ENCODE peak calls at places on chromosome 6, in nine cellular contexts. S is effector memory CD8-positive, alpha-beta T cell; L is sciatic nerve; H is central memory CD8-positive, alpha-beta T cell; X is left cardiac atrium; O is Right ventricle myocardium superior; C is mucosa of descending colon; P is gastrocnemius medialis; W is activated CD8-positive, alpha-beta T cell treated with anti-CD3 and anti-CD28 coated beads for 36 hours. M is an unnamed sample.

GRCh38 chr6:147262943-147263342 is 58.7 kb downstream of the STXBP5 start:
- ATAC-seq in H (no peak), P (no peak), O (no peak), L (no peak), C (peak; percentile 99), S (no peak), W (no peak), X (no peak), M (no peak)

GRCh38 chr6:127146935-127147334 is 28.5 kb downstream of the RSPO3 start:
- ATAC-seq in W (no peak), H (no peak), L (peak; percentile 49), S (no peak), O (no peak), C (no peak), P (no peak), X (peak; percentile 38), M (no peak)

GRCh38 chr6:22917344-22917743 is 348.0 kb downstream of the HDGFL1 start:
- ATAC-seq in P (no peak), X (peak; percentile 53), H (no peak), S (no peak), C (no peak), L (no peak), W (no peak), O (peak; percentile 89), M (no peak)

GRCh38 chr6:16700202-16700997 is 60.9 kb downstream of the ATXN1 start:
- ATAC-seq in W (peak; percentile 17), O (peak; percentile 77), P (no peak), C (peak; percentile 48), S (peak; percentile 49), H (peak; percentile 38), X (peak; percentile 47), L (peak; percentile 67), M (peak; percentile 15)

GRCh38 chr6:112085666-112086065 is 1.6 kb downstream of the TUBE1 start:
- ATAC-seq in L (no peak), W (no peak), O (peak; percentile 62), C (no peak), X (peak; percentile 21), S (no peak), H (no peak), P (no peak), M (no peak)

GRCh38 chr6:64736421-64736950 is 970.5 kb downstream of the EYS start:
- ATAC-seq in H (no peak), L (no peak), P (no peak), C (no peak), W (no peak), O (no peak), S (no peak), X (no peak), M (no peak)

GRCh38 chr6:155185544-155185943 is 78.3 kb upstream of the CLDN20 start:
- ATAC-seq in X (no peak), C (peak; percentile 87), O (no peak), L (no peak), H (no peak), P (no peak), W (no peak), S (no peak), M (no peak)

GRCh38 chr6:126041516-126042447 is 55.4 kb downstream of the TRMT11 start:
- ATAC-seq in W (no peak), X (no peak), L (peak; percentile 55), C (no peak), P (no peak), H (no peak), S (no peak), O (no peak), M (no peak)

GRCh38 chr6:168834188-168834587 is 393.2 kb downstream of the SMOC2 start:
- ATAC-seq in S (no peak), P (no peak), X (no peak), C (no peak), W (no peak), L (no peak), H (no peak), O (no peak), M (no peak)

GRCh38 chr6:1802495-1803395 is 193.0 kb downstream of the FOXC1 start:
- ATAC-seq in L (peak; percentile 58), P (no peak), H (no peak), W (no peak), S (no peak), O (no peak), C (no peak), X (no peak), M (no peak)

GRCh38 chr6:1181939-1182338 is 130.0 kb upstream of the FOXQ1 start:
- ATAC-seq in L (no peak), H (no peak), S (no peak), X (no peak), O (no peak), C (no peak), P (no peak), W (no peak), M (no peak)

GRCh38 chr6:154593122-154593521 is 82.6 kb upstream of the CNKSR3 start:
- ATAC-seq in L (peak; percentile 51), P (no peak), S (no peak), O (peak; percentile 86), H (no peak), W (no peak), X (peak; percentile 85), C (no peak), M (no peak)

GRCh38 chr6:137543114-137543513 is 48.9 kb upstream of the OLIG3 start:
- ATAC-seq in L (no peak), S (no peak), P (no peak), C (no peak), X (no peak), H (no peak), W (no peak), O (no peak), M (no peak)

GRCh38 chr6:129312865-129313264 is 397.1 kb downstream of the ARHGAP18 start:
- ATAC-seq in S (no peak), C (peak; percentile 63), O (peak; percentile 86), P (no peak), L (no peak), X (no peak), W (no peak), H (no peak), M (no peak)

GRCh38 chr6:105573556-105573955 is 170.7 kb upstream of the PREP start:
- ATAC-seq in P (no peak), W (no peak), C (no peak), O (no peak), S (no peak), X (no peak), H (no peak), L (no peak), M (no peak)

GRCh38 chr6:73308712-73309533 is 45.2 kb downstream of the DPPA5 start:
- ATAC-seq in P (no peak), S (no peak), H (no peak), L (peak; percentile 7), O (no peak), C (peak; percentile 53), W (no peak), X (peak; percentile 11), M (no peak)

GRCh38 chr6:52495859-52496396 is 75.8 kb downstream of the EFHC1 start:
- ATAC-seq in O (no peak), C (no peak), S (no peak), P (no peak), H (no peak), L (no peak), X (no peak), W (no peak), M (no peak)

GRCh38 chr6:36114798-36115408 is 15.4 kb upstream of the MAPK13 start:
- ATAC-seq in L (no peak), X (no peak), S (peak; percentile 49), O (no peak), H (peak; percentile 64), C (peak; percentile 58), W (no peak), P (no peak), M (no peak)

GRCh38 chr6:68343901-68344300 is 291.2 kb upstream of the ADGRB3 start:
- ATAC-seq in C (no peak), S (no peak), X (no peak), H (no peak), O (no peak), L (no peak), W (no peak), P (no peak), M (peak; percentile 39)

GRCh38 chr6:11460837-11461661 is 76.5 kb upstream of the TMEM170B start:
- ATAC-seq in C (peak; percentile 69), S (peak; percentile 62), L (no peak), O (no peak), H (peak; percentile 49), W (peak; percentile 64), P (no peak), X (no peak), M (peak; percentile 71)

GRCh38 chr6:158718431-158719126 is 68.7 kb downstream of the SYTL3 start:
- ATAC-seq in P (no peak), C (peak; percentile 58), W (no peak), O (peak; percentile 44), H (no peak), S (no peak), L (peak; percentile 30), X (peak; percentile 59), M (no peak)

GRCh38 chr6:133394630-133395029 is 153.5 kb downstream of the EYA4 start:
- ATAC-seq in X (no peak), P (peak; percentile 76), H (no peak), L (no peak), O (peak; percentile 83), W (no peak), C (no peak), S (no peak), M (no peak)

GRCh38 chr6:138032571-138032970 is 74.6 kb downstream of the PERP start:
- ATAC-seq in S (no peak), X (no peak), O (no peak), C (no peak), P (no peak), H (no peak), L (no peak), W (no peak), M (no peak)

GRCh38 chr6:40295251-40295949 is 291.8 kb downstream of the LRFN2 start:
- ATAC-seq in O (no peak), P (no peak), L (no peak), C (peak; percentile 67), H (no peak), S (no peak), W (no peak), X (no peak), M (peak; percentile 32)

GRCh38 chr6:150857906-150858365 is 7.6 kb upstream of the MTHFD1L start:
- ATAC-seq in P (no peak), S (no peak), C (no peak), X (no peak), W (no peak), H (no peak), O (no peak), L (peak; percentile 28), M (no peak)

GRCh38 chr6:154596701-154597100 is 86.2 kb upstream of the CNKSR3 start:
- ATAC-seq in C (no peak), P (no peak), L (no peak), X (peak; percentile 52), H (no peak), W (no peak), O (peak; percentile 76), S (no peak), M (no peak)

GRCh38 chr6:11288065-11288464 is 55.6 kb upstream of the NEDD9 start:
- ATAC-seq in H (no peak), S (no peak), O (peak; percentile 18), P (no peak), X (no peak), L (no peak), W (no peak), C (peak; percentile 97), M (no peak)

GRCh38 chr6:150328744-150329400 is 39.9 kb upstream of the IYD start:
- ATAC-seq in L (no peak), X (no peak), P (no peak), H (no peak), O (no peak), W (no peak), S (no peak), C (no peak), M (no peak)

GRCh38 chr6:122755901-122756300 is 23.6 kb upstream of the FABP7 start:
- ATAC-seq in H (no peak), C (peak; percentile 19), P (no peak), X (no peak), O (no peak), S (no peak), L (no peak), W (no peak), M (no peak)

GRCh38 chr6:37663016-37663810 is 34.5 kb downstream of the MDGA1 start:
- ATAC-seq in W (no peak), L (no peak), H (no peak), O (no peak), S (no peak), P (no peak), X (no peak), C (no peak), M (no peak)

GRCh38 chr6:109477725-109478124 is 5.3 kb downstream of the ZBTB24 start:
- ATAC-seq in L (no peak), S (no peak), C (no peak), P (no peak), O (no peak), H (no peak), W (no peak), X (no peak), M (peak; percentile 48)